ENCODE peak calls at places on chromosomes 13 and 19, in four cellular contexts. N is fibroblast of villous mesenchyme, O is HCT116, Q is AG04450. Y is an unnamed sample.

GRCh38 chr13:72726721-72727416 is 560 bp downstream of the MZT1 start:
- DNase-seq in N (peak; percentile 19), O (peak; percentile 2), Q (no peak), Y (peak; percentile 1)

GRCh38 chr13:76992548-76993001 is 694 bp downstream of the CLN5 start:
- DNase-seq in N (peak; percentile 25), O (no peak), Q (no peak), Y (no peak)

GRCh38 chr13:112165712-112166111 is 98.8 kb downstream of the SOX1 start:
- DNase-seq in N (no peak), O (no peak), Q (no peak), Y (no peak)

GRCh38 chr13:20566424-20566916 is 487 bp upstream of the IFT88 start:
- DNase-seq in N (peak; percentile 84), O (peak; percentile 48), Q (peak; percentile 53), Y (peak; percentile 62)

GRCh38 chr13:19604306-19604705 is 29.2 kb upstream of the MPHOSPH8 start:
- DNase-seq in N (no peak), O (no peak), Q (no peak), Y (no peak)

GRCh38 chr13:40982772-40983171 is 36.3 kb downstream of the ELF1 start:
- DNase-seq in N (peak; percentile 83), O (no peak), Q (no peak), Y (no peak)

GRCh38 chr13:84553252-84553651 is 671.0 kb upstream of the SLITRK1 start:
- DNase-seq in N (no peak), O (no peak), Q (no peak), Y (no peak)

GRCh38 chr13:99256709-99257108 is 1.5 kb downstream of the GPR18 start:
- DNase-seq in N (peak; percentile 50), O (no peak), Q (no peak), Y (no peak)

GRCh38 chr19:41552558-41552957 is 23.4 kb upstream of the CEACAM21 start:
- DNase-seq in N (no peak), O (no peak), Q (no peak), Y (no peak)

GRCh38 chr13:30551194-30551593 is 66.5 kb upstream of the USPL1 start:
- DNase-seq in N (peak; percentile 56), O (peak; percentile 26), Q (no peak), Y (peak; percentile 5)

GRCh38 chr19:35555301-35556005 is 8.0 kb downstream of the ATP4A start:
- DNase-seq in N (peak; percentile 27), O (peak; percentile 40), Q (no peak), Y (no peak)

GRCh38 chr13:45615501-45616101 is at the start of gene ERICH6B:
- DNase-seq in N (peak; percentile 14), O (no peak), Q (no peak), Y (no peak)

GRCh38 chr19:16338470-16339360 is 14.1 kb downstream of the KLF2 start:
- DNase-seq in N (peak; percentile 84), O (peak; percentile 56), Q (peak; percentile 69), Y (peak; percentile 68)

GRCh38 chr13:35720690-35721554 is 244.4 kb upstream of the MAB21L1 start:
- DNase-seq in N (peak; percentile 29), O (peak; percentile 13), Q (no peak), Y (no peak)

GRCh38 chr13:49711218-49711863 is 20.1 kb upstream of the EBPL start:
- DNase-seq in N (peak; percentile 94), O (no peak), Q (peak; percentile 58), Y (peak; percentile 45)

GRCh38 chr13:42524487-42525034 is 49.4 kb upstream of the TNFSF11 start:
- DNase-seq in N (peak; percentile 35), O (no peak), Q (no peak), Y (no peak)

GRCh38 chr13:40863723-40864122 is 74.3 kb downstream of the SLC25A15 start:
- DNase-seq in N (no peak), O (no peak), Q (no peak), Y (no peak)

GRCh38 chr13:98543380-98544104 is 33.4 kb downstream of the STK24 start:
- DNase-seq in N (no peak), O (no peak), Q (no peak), Y (no peak)

GRCh38 chr13:107275945-107276614 is 708.1 kb upstream of the ARGLU1 start:
- DNase-seq in N (peak; percentile 35), O (no peak), Q (no peak), Y (no peak)

GRCh38 chr13:77583551-77583950 is 48.0 kb downstream of the SCEL start:
- DNase-seq in N (no peak), O (no peak), Q (no peak), Y (no peak)

GRCh38 chr13:111115841-111116500 is 861 bp downstream of the ARHGEF7 start:
- DNase-seq in N (peak; percentile 93), O (no peak), Q (peak; percentile 70), Y (peak; percentile 63)

GRCh38 chr13:94390881-94391280 is 88.6 kb downstream of the DCT start:
- DNase-seq in N (no peak), O (no peak), Q (no peak), Y (no peak)

GRCh38 chr13:39870197-39870746 is 214.8 kb downstream of the COG6 start:
- DNase-seq in N (no peak), O (no peak), Q (no peak), Y (no peak)

GRCh38 chr13:113562085-113562749 is 22.3 kb upstream of the TFDP1 start:
- DNase-seq in N (peak; percentile 77), O (no peak), Q (peak; percentile 48), Y (peak; percentile 41)

GRCh38 chr13:36992362-36992761 is 6.8 kb downstream of the ALG5 start:
- DNase-seq in N (no peak), O (no peak), Q (no peak), Y (no peak)

GRCh38 chr13:73825143-73825542 is 309.1 kb downstream of the KLF12 start:
- DNase-seq in N (no peak), O (no peak), Q (no peak), Y (no peak)

GRCh38 chr19:44876930-44877530 is 14.0 kb upstream of the TOMM40 start:
- DNase-seq in N (no peak), O (no peak), Q (no peak), Y (no peak)

GRCh38 chr13:73973156-73973555 is 161.0 kb downstream of the KLF12 start:
- DNase-seq in N (no peak), O (no peak), Q (no peak), Y (no peak)

GRCh38 chr13:48737689-48738088 is 84.0 kb downstream of the CYSLTR2 start:
- DNase-seq in N (no peak), O (no peak), Q (no peak), Y (no peak)

GRCh38 chr13:30212256-30212655 is 95.1 kb downstream of the KATNAL1 start:
- DNase-seq in N (no peak), O (no peak), Q (no peak), Y (no peak)

GRCh38 chr13:93227906-93228801 is 1.5 kb downstream of the GPC6 start:
- DNase-seq in N (peak; percentile 91), O (no peak), Q (no peak), Y (no peak)

GRCh38 chr19:22545751-22546150 is 88.4 kb upstream of the ZNF492 start:
- DNase-seq in N (no peak), O (peak; percentile 8), Q (no peak), Y (no peak)

GRCh38 chr13:37682496-37682895 is 83.9 kb upstream of the POSTN start:
- DNase-seq in N (no peak), O (no peak), Q (no peak), Y (no peak)

GRCh38 chr19:2394054-2394668 is 33.2 kb downstream of the TIMM13 start:
- DNase-seq in N (no peak), O (no peak), Q (no peak), Y (no peak)

GRCh38 chr19:29596885-29597525 is 9.1 kb upstream of the POP4 start:
- DNase-seq in N (peak; percentile 19), O (no peak), Q (peak; percentile 8), Y (no peak)

DNA sequence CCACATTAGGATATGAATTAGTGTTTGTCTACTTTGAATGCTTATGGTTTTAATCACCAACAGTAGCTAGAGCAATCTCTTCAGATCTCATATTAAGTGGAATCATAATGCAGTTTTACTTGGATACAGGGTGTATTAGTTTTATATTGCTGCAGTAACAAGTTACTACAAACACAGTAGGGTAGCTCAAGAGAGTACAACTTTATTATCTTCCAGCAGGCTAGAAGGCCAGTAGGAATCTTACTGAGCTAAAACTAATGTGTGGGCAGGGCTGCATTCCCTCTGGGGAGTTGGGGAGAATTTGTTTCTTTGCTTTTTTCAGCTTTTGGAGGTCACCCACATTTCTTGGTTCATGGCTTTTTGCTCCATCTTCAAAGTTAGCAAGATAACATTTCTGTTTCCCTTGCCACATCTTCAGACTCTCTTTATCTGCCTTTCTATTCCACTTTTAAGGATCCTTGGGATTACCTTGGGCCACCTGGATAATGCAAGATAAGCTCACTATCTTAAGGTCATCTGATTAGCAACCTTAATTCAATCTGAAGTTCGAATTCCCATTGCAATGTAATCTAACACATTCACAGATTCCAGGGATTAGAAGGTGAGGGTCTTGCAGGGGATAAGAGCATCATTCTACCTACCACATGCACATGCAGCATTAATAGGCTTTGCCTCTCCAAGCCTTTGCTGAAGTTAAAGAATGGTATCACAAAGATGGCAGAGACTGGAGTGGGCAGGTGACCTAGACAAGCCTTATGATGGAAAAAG is 134.1 kb upstream of the SLC10A2 start:
- DNase-seq in N (no peak), O (no peak), Q (no peak), Y (no peak)
- H3K4me3 ChIP-seq in N (no peak overlapping the region), O (no peak overlapping the region), Q (no peak overlapping the region), Y (no peak overlapping the region)

DNA sequence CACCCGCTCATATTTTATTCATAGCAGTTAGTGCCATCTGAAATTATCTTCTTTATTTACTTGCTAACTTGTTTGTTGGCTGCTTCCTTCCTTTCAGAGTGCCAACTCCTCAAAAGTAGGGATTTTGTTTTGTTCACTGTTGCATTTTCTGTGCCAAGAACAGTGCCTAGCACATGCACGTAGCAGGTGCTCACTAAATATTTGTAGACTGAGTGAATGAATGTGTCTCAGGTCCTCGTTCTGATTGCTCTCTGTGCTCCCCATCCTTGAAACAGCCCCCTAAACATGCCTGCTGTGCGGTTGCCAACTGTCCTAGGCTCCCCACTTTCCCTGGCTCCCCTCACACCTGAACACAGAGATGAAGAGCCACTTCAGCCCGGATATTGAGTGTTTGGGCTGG is 1.5 kb downstream of the GIPC1 start:
- DNase-seq in N (no peak), O (no peak), Q (no peak), Y (no peak)
- H3K4me3 ChIP-seq in N (peak overlapping the region; percentile 83), O (peak overlapping the region; percentile 78), Q (peak overlapping the region; percentile 78), Y (peak overlapping the region; percentile 80)

DNA sequence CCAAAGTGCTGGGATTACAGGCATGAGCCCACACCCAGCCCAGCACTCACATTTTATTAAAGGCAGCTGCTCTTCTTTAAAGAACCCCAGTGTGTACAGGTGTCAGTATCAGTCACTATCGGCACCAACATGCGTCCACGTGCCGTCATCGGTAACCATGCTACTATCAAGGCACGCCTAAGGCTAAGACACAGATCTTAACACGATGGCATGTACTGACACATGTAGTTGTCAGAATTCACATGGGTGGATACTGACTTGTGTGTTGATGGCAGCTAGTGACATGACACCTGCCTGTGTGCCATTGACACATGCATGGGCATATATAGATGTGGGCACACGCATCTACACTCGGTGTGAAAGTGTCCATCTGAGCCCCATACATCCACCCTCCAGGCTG is 12.2 kb upstream of the HIF3A start:
- DNase-seq in N (no peak), O (no peak), Q (no peak), Y (no peak)
- H3K4me3 ChIP-seq in N (no peak overlapping the region), O (no peak overlapping the region), Q (no peak overlapping the region), Y (no peak overlapping the region)

DNA sequence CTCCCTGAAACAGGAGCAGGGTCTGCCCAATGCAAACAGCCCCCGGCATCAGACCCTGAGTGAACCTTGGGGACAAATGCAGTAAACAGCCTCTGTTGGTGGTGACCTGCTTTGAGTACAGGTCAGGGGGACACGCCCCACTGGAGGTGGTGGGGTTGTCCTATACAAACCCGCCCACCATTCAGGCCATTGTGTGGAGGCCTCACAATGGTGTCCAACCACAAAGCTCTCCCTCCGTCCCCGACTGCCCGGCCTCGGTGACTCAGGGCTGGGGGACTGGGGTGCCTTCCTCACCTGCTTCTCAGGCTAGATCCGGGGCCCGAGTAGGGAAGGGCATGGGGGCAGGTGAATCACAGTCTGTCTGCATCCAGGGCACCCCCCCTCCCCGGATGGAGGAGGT is 1.5 kb downstream of the MUC16 start:
- DNase-seq in N (no peak), O (no peak), Q (no peak), Y (no peak)
- H3K4me3 ChIP-seq in N (no peak overlapping the region), O (no peak overlapping the region), Q (no peak overlapping the region), Y (no peak overlapping the region)